ENCODE peak calls at places on chromosomes 2 and 18, in nine cellular contexts. One of them, this sample, is unnamed.

GRCh38 chr2:190506666-190507065 is 27.9 kb downstream of the NEMP2 start:
- DNase-seq in NCI-H1694: no peak
- DNase-seq in retina: no peak
- DNase-seq in cardiac muscle cell: no peak
- DNase-seq in CD8-positive, alpha-beta T cell: no peak
- DNase-seq in pancreas: no peak
- DNase-seq in GM13977: no peak
- DNase-seq in neural progenitor cell: no peak
- DNase-seq in cardiac fibroblast: no peak
- DNase-seq in this sample: no peak

GRCh38 chr2:38443021-38443541 is 66.0 kb upstream of the ATL2 start:
- DNase-seq in pancreas: no peak
- DNase-seq in CD8-positive, alpha-beta T cell: no peak
- DNase-seq in NCI-H1694: no peak
- DNase-seq in cardiac fibroblast: no peak
- DNase-seq in cardiac muscle cell: peak; percentile 91
- DNase-seq in neural progenitor cell: peak; percentile 34
- DNase-seq in GM13977: no peak
- DNase-seq in retina: no peak
- DNase-seq in this sample: no peak

GRCh38 chr18:63788447-63789096 is 13.4 kb downstream of the SERPINB7 start:
- DNase-seq in retina: no peak
- DNase-seq in CD8-positive, alpha-beta T cell: no peak
- DNase-seq in cardiac muscle cell: peak; percentile 51
- DNase-seq in pancreas: no peak
- DNase-seq in GM13977: no peak
- DNase-seq in NCI-H1694: no peak
- DNase-seq in neural progenitor cell: no peak
- DNase-seq in cardiac fibroblast: peak; percentile 92
- DNase-seq in this sample: no peak

GRCh38 chr2:175999283-175999819 is 2.7 kb downstream of the LNPK start:
- DNase-seq in NCI-H1694: no peak
- DNase-seq in retina: no peak
- DNase-seq in neural progenitor cell: no peak
- DNase-seq in cardiac muscle cell: no peak
- DNase-seq in GM13977: no peak
- DNase-seq in cardiac fibroblast: no peak
- DNase-seq in pancreas: no peak
- DNase-seq in CD8-positive, alpha-beta T cell: no peak
- DNase-seq in this sample: no peak

GRCh38 chr2:65608966-65609365 is 176.6 kb upstream of the SPRED2 start:
- DNase-seq in NCI-H1694: no peak
- DNase-seq in neural progenitor cell: no peak
- DNase-seq in GM13977: no peak
- DNase-seq in pancreas: no peak
- DNase-seq in retina: no peak
- DNase-seq in cardiac muscle cell: no peak
- DNase-seq in CD8-positive, alpha-beta T cell: no peak
- DNase-seq in cardiac fibroblast: no peak
- DNase-seq in this sample: no peak

GRCh38 chr2:189402932-189403331 is 38.3 kb upstream of the WDR75 start:
- DNase-seq in cardiac muscle cell: peak; percentile 44
- DNase-seq in NCI-H1694: no peak
- DNase-seq in pancreas: no peak
- DNase-seq in cardiac fibroblast: peak; percentile 79
- DNase-seq in GM13977: no peak
- DNase-seq in neural progenitor cell: peak; percentile 38
- DNase-seq in retina: no peak
- DNase-seq in CD8-positive, alpha-beta T cell: no peak
- DNase-seq in this sample: no peak

GRCh38 chr2:39464867-39465266 is 27.8 kb upstream of the MAP4K3 start:
- DNase-seq in GM13977: no peak
- DNase-seq in pancreas: no peak
- DNase-seq in cardiac muscle cell: no peak
- DNase-seq in neural progenitor cell: no peak
- DNase-seq in retina: no peak
- DNase-seq in CD8-positive, alpha-beta T cell: no peak
- DNase-seq in cardiac fibroblast: no peak
- DNase-seq in NCI-H1694: no peak
- DNase-seq in this sample: no peak

GRCh38 chr2:44778671-44779476 is 162.6 kb upstream of the SIX3 start:
- DNase-seq in neural progenitor cell: peak; percentile 87
- DNase-seq in cardiac fibroblast: no peak
- DNase-seq in CD8-positive, alpha-beta T cell: no peak
- DNase-seq in cardiac muscle cell: no peak
- DNase-seq in retina: peak; percentile 73
- DNase-seq in NCI-H1694: no peak
- DNase-seq in GM13977: peak; percentile 90
- DNase-seq in pancreas: no peak
- DNase-seq in this sample: peak; percentile 63

GRCh38 chr18:50410008-50410407 is 35.2 kb downstream of the SKA1 start:
- DNase-seq in neural progenitor cell: no peak
- DNase-seq in NCI-H1694: no peak
- DNase-seq in CD8-positive, alpha-beta T cell: no peak
- DNase-seq in pancreas: no peak
- DNase-seq in cardiac muscle cell: no peak
- DNase-seq in cardiac fibroblast: no peak
- DNase-seq in GM13977: no peak
- DNase-seq in retina: no peak
- DNase-seq in this sample: no peak

GRCh38 chr18:23627325-23627724 is 35.4 kb downstream of the ANKRD29 start:
- DNase-seq in CD8-positive, alpha-beta T cell: no peak
- DNase-seq in GM13977: no peak
- DNase-seq in cardiac muscle cell: peak; percentile 76
- DNase-seq in retina: no peak
- DNase-seq in cardiac fibroblast: peak; percentile 87
- DNase-seq in neural progenitor cell: no peak
- DNase-seq in pancreas: peak; percentile 27
- DNase-seq in NCI-H1694: no peak
- DNase-seq in this sample: no peak

GRCh38 chr2:73821227-73821626 is 7.5 kb upstream of the STAMBP start:
- DNase-seq in cardiac muscle cell: no peak
- DNase-seq in pancreas: no peak
- DNase-seq in cardiac fibroblast: no peak
- DNase-seq in retina: no peak
- DNase-seq in neural progenitor cell: no peak
- DNase-seq in CD8-positive, alpha-beta T cell: no peak
- DNase-seq in NCI-H1694: no peak
- DNase-seq in GM13977: peak; percentile 64
- DNase-seq in this sample: peak; percentile 60

GRCh38 chr2:196660264-196660663 is 20.7 kb downstream of the CCDC150 start:
- DNase-seq in retina: no peak
- DNase-seq in cardiac fibroblast: peak; percentile 68
- DNase-seq in neural progenitor cell: no peak
- DNase-seq in GM13977: no peak
- DNase-seq in pancreas: no peak
- DNase-seq in cardiac muscle cell: peak; percentile 23
- DNase-seq in CD8-positive, alpha-beta T cell: no peak
- DNase-seq in NCI-H1694: no peak
- DNase-seq in this sample: no peak

GRCh38 chr2:888906-889566 is 61.6 kb upstream of the SNTG2 start:
- DNase-seq in retina: peak; percentile 29
- DNase-seq in pancreas: no peak
- DNase-seq in cardiac muscle cell: no peak
- DNase-seq in NCI-H1694: no peak
- DNase-seq in neural progenitor cell: no peak
- DNase-seq in cardiac fibroblast: no peak
- DNase-seq in GM13977: no peak
- DNase-seq in CD8-positive, alpha-beta T cell: no peak
- DNase-seq in this sample: no peak

GRCh38 chr2:105573910-105574655 is 170.6 kb upstream of the NCK2 start:
- DNase-seq in retina: no peak
- DNase-seq in cardiac fibroblast: no peak
- DNase-seq in GM13977: no peak
- DNase-seq in NCI-H1694: no peak
- DNase-seq in pancreas: no peak
- DNase-seq in neural progenitor cell: no peak
- DNase-seq in cardiac muscle cell: no peak
- DNase-seq in CD8-positive, alpha-beta T cell: no peak
- DNase-seq in this sample: no peak

GRCh38 chr2:233798335-233799086 is 20.4 kb downstream of the MROH2A start:
- DNase-seq in CD8-positive, alpha-beta T cell: no peak
- DNase-seq in cardiac muscle cell: no peak
- DNase-seq in NCI-H1694: no peak
- DNase-seq in neural progenitor cell: no peak
- DNase-seq in GM13977: no peak
- DNase-seq in retina: no peak
- DNase-seq in pancreas: no peak
- DNase-seq in cardiac fibroblast: no peak
- DNase-seq in this sample: no peak

GRCh38 chr2:121128741-121129659 is 156.0 kb downstream of the TFCP2L1 start:
- DNase-seq in neural progenitor cell: peak; percentile 72
- DNase-seq in pancreas: peak; percentile 64
- DNase-seq in GM13977: peak; percentile 28
- DNase-seq in NCI-H1694: no peak
- DNase-seq in cardiac muscle cell: peak; percentile 28
- DNase-seq in CD8-positive, alpha-beta T cell: no peak
- DNase-seq in cardiac fibroblast: peak; percentile 37
- DNase-seq in retina: peak; percentile 27
- DNase-seq in this sample: no peak

GRCh38 chr2:42446503-42447271 is 47.1 kb downstream of the KCNG3 start:
- DNase-seq in cardiac fibroblast: no peak
- DNase-seq in CD8-positive, alpha-beta T cell: no peak
- DNase-seq in NCI-H1694: no peak
- DNase-seq in neural progenitor cell: no peak
- DNase-seq in GM13977: no peak
- DNase-seq in pancreas: no peak
- DNase-seq in cardiac muscle cell: no peak
- DNase-seq in retina: no peak
- DNase-seq in this sample: no peak

GRCh38 chr18:2036136-2036535 is 535.2 kb downstream of the METTL4 start:
- DNase-seq in cardiac muscle cell: no peak
- DNase-seq in cardiac fibroblast: peak; percentile 17
- DNase-seq in NCI-H1694: no peak
- DNase-seq in pancreas: no peak
- DNase-seq in CD8-positive, alpha-beta T cell: no peak
- DNase-seq in neural progenitor cell: no peak
- DNase-seq in retina: no peak
- DNase-seq in GM13977: no peak
- DNase-seq in this sample: no peak

GRCh38 chr18:48553236-48553635 is 14.4 kb downstream of the CTIF start:
- DNase-seq in NCI-H1694: no peak
- DNase-seq in pancreas: no peak
- DNase-seq in neural progenitor cell: no peak
- DNase-seq in cardiac muscle cell: no peak
- DNase-seq in cardiac fibroblast: no peak
- DNase-seq in retina: no peak
- DNase-seq in CD8-positive, alpha-beta T cell: no peak
- DNase-seq in GM13977: no peak
- DNase-seq in this sample: no peak

GRCh38 chr2:159982270-159982669 is 80.1 kb downstream of the PLA2R1 start:
- DNase-seq in cardiac muscle cell: peak; percentile 77
- DNase-seq in GM13977: no peak
- DNase-seq in CD8-positive, alpha-beta T cell: no peak
- DNase-seq in NCI-H1694: no peak
- DNase-seq in neural progenitor cell: no peak
- DNase-seq in retina: no peak
- DNase-seq in cardiac fibroblast: peak; percentile 88
- DNase-seq in pancreas: peak; percentile 9
- DNase-seq in this sample: no peak

GRCh38 chr18:9944805-9945204 is 31.0 kb downstream of the VAPA start:
- DNase-seq in cardiac muscle cell: no peak
- DNase-seq in NCI-H1694: no peak
- DNase-seq in GM13977: no peak
- DNase-seq in CD8-positive, alpha-beta T cell: no peak
- DNase-seq in retina: no peak
- DNase-seq in cardiac fibroblast: no peak
- DNase-seq in pancreas: no peak
- DNase-seq in neural progenitor cell: no peak
- DNase-seq in this sample: no peak

GRCh38 chr2:121335294-121336290 is 50.6 kb upstream of the TFCP2L1 start:
- DNase-seq in pancreas: peak; percentile 39
- DNase-seq in cardiac fibroblast: peak; percentile 16
- DNase-seq in GM13977: no peak
- DNase-seq in CD8-positive, alpha-beta T cell: no peak
- DNase-seq in NCI-H1694: no peak
- DNase-seq in cardiac muscle cell: no peak
- DNase-seq in neural progenitor cell: no peak
- DNase-seq in retina: no peak
- DNase-seq in this sample: no peak

GRCh38 chr2:154173919-154174318 is 302.2 kb downstream of the GALNT13 start:
- DNase-seq in CD8-positive, alpha-beta T cell: no peak
- DNase-seq in cardiac fibroblast: no peak
- DNase-seq in neural progenitor cell: no peak
- DNase-seq in retina: no peak
- DNase-seq in GM13977: no peak
- DNase-seq in pancreas: no peak
- DNase-seq in cardiac muscle cell: no peak
- DNase-seq in NCI-H1694: no peak
- DNase-seq in this sample: no peak

GRCh38 chr2:167862787-167863186 is 384.6 kb downstream of the STK39 start:
- DNase-seq in cardiac fibroblast: peak; percentile 47
- DNase-seq in pancreas: no peak
- DNase-seq in retina: no peak
- DNase-seq in NCI-H1694: no peak
- DNase-seq in GM13977: no peak
- DNase-seq in cardiac muscle cell: no peak
- DNase-seq in CD8-positive, alpha-beta T cell: no peak
- DNase-seq in neural progenitor cell: no peak
- DNase-seq in this sample: no peak

GRCh38 chr2:240817496-240818292 is 2.3 kb downstream of the KIF1A start:
- DNase-seq in GM13977: no peak
- DNase-seq in cardiac fibroblast: no peak
- DNase-seq in CD8-positive, alpha-beta T cell: no peak
- DNase-seq in cardiac muscle cell: no peak
- DNase-seq in neural progenitor cell: no peak
- DNase-seq in retina: no peak
- DNase-seq in pancreas: peak; percentile 19
- DNase-seq in NCI-H1694: no peak
- DNase-seq in this sample: no peak

GRCh38 chr2:219497495-219498279 is 1.0 kb upstream of the GMPPA start:
- DNase-seq in CD8-positive, alpha-beta T cell: peak; percentile 17
- DNase-seq in GM13977: peak; percentile 80
- DNase-seq in pancreas: peak; percentile 85
- DNase-seq in cardiac muscle cell: peak; percentile 91
- DNase-seq in neural progenitor cell: peak; percentile 76
- DNase-seq in NCI-H1694: no peak
- DNase-seq in retina: peak; percentile 43
- DNase-seq in cardiac fibroblast: peak; percentile 86
- DNase-seq in this sample: peak; percentile 15

GRCh38 chr18:23825978-23826405 is 136.7 kb downstream of the LAMA3 start:
- DNase-seq in GM13977: no peak
- DNase-seq in pancreas: no peak
- DNase-seq in cardiac fibroblast: peak; percentile 92
- DNase-seq in NCI-H1694: no peak
- DNase-seq in cardiac muscle cell: peak; percentile 94
- DNase-seq in retina: no peak
- DNase-seq in neural progenitor cell: no peak
- DNase-seq in CD8-positive, alpha-beta T cell: no peak
- DNase-seq in this sample: no peak

GRCh38 chr2:73593676-73594075 is 48.5 kb downstream of the NAT8 start:
- DNase-seq in cardiac muscle cell: no peak
- DNase-seq in retina: no peak
- DNase-seq in neural progenitor cell: no peak
- DNase-seq in pancreas: no peak
- DNase-seq in NCI-H1694: no peak
- DNase-seq in cardiac fibroblast: peak; percentile 43
- DNase-seq in GM13977: no peak
- DNase-seq in CD8-positive, alpha-beta T cell: no peak
- DNase-seq in this sample: no peak

GRCh38 chr2:68690851-68691250 is 43.8 kb upstream of the ARHGAP25 start:
- DNase-seq in neural progenitor cell: no peak
- DNase-seq in retina: no peak
- DNase-seq in CD8-positive, alpha-beta T cell: no peak
- DNase-seq in cardiac muscle cell: no peak
- DNase-seq in pancreas: no peak
- DNase-seq in GM13977: no peak
- DNase-seq in cardiac fibroblast: no peak
- DNase-seq in NCI-H1694: no peak
- DNase-seq in this sample: no peak

GRCh38 chr2:112073875-112074274 is 18.8 kb downstream of the TMEM87B start:
- DNase-seq in GM13977: no peak
- DNase-seq in NCI-H1694: no peak
- DNase-seq in cardiac fibroblast: peak; percentile 27
- DNase-seq in neural progenitor cell: no peak
- DNase-seq in cardiac muscle cell: no peak
- DNase-seq in pancreas: no peak
- DNase-seq in retina: no peak
- DNase-seq in CD8-positive, alpha-beta T cell: no peak
- DNase-seq in this sample: no peak

GRCh38 chr18:9546468-9546867 is 67.9 kb downstream of the PPP4R1 start:
- DNase-seq in GM13977: no peak
- DNase-seq in NCI-H1694: no peak
- DNase-seq in retina: no peak
- DNase-seq in pancreas: no peak
- DNase-seq in cardiac muscle cell: no peak
- DNase-seq in CD8-positive, alpha-beta T cell: no peak
- DNase-seq in cardiac fibroblast: no peak
- DNase-seq in neural progenitor cell: no peak
- DNase-seq in this sample: no peak